ENCODE peak calls at places on chromosomes 1 and 21, in five cellular contexts. J is epithelial cell of proximal tubule, D is pancreas, F is colonic mucosa, H is fibroblast of lung. E is an unnamed sample.
A peak's percentile ranks its signal among the peaks of the same experiment; 100 is the strongest.

GRCh38 chr1:12516741-12517140 is 101.3 kb downstream of the DHRS3 start:
- DNase-seq in J (no peak), D (no peak), F (no peak), H (no peak), E (no peak)

GRCh38 chr1:63463248-63463647 is 59.8 kb downstream of the ITGB3BP start:
- DNase-seq in J (no peak), D (no peak), F (no peak), H (peak; percentile 34), E (no peak)

GRCh38 chr1:83077411-83077810 is 921.5 kb downstream of the TTLL7 start:
- DNase-seq in J (no peak), D (no peak), F (no peak), H (no peak), E (peak; percentile 60)

GRCh38 chr1:25579947-25580309 is 36.5 kb downstream of the LDLRAP1 start:
- DNase-seq in J (no peak), D (no peak), F (no peak), H (peak; percentile 15), E (no peak)

GRCh38 chr1:111660204-111661150 is 40.9 kb downstream of the RAP1A start:
- DNase-seq in J (no peak), D (no peak), F (peak; percentile 39), H (peak; percentile 28), E (no peak)

GRCh38 chr1:165114022-165114888 is 242.3 kb downstream of the LMX1A start:
- DNase-seq in J (no peak), D (no peak), F (peak; percentile 47), H (peak; percentile 52), E (no peak)

GRCh38 chr1:28716336-28716735 is 20.4 kb upstream of the YTHDF2 start:
- DNase-seq in J (no peak), D (no peak), F (no peak), H (no peak), E (no peak)

GRCh38 chr1:214312530-214313051 is 31.6 kb downstream of the SMYD2 start:
- DNase-seq in J (no peak), D (no peak), F (no peak), H (no peak), E (no peak)

GRCh38 chr1:32480761-32481160 is 15.9 kb downstream of the ZBTB8B start:
- DNase-seq in J (no peak), D (no peak), F (no peak), H (no peak), E (no peak)

GRCh38 chr1:14350197-14350596 is 248.3 kb upstream of the KAZN start:
- DNase-seq in J (no peak), D (no peak), F (no peak), H (no peak), E (no peak)

GRCh38 chr1:32239335-32239734 is 7.7 kb upstream of the FAM167B start:
- DNase-seq in J (no peak), D (peak; percentile 33), F (peak; percentile 31), H (no peak), E (no peak)

GRCh38 chr1:234593771-234594504 is 16.0 kb downstream of the IRF2BP2 start:
- DNase-seq in J (no peak), D (no peak), F (no peak), H (no peak), E (no peak)

GRCh38 chr1:207805841-207806421 is 54.1 kb downstream of the CD46 start:
- DNase-seq in J (peak; percentile 67), D (peak; percentile 77), F (no peak), H (peak; percentile 96), E (peak; percentile 60)

GRCh38 chr1:32639489-32640075 is 10.8 kb downstream of the ZBTB8OS start:
- DNase-seq in J (no peak), D (no peak), F (no peak), H (no peak), E (no peak)

GRCh38 chr21:43287111-43287973 is 118.5 kb downstream of the CRYAA start:
- DNase-seq in J (no peak), D (no peak), F (no peak), H (no peak), E (no peak)

GRCh38 chr1:107056426-107057196 is at the start of gene PRMT6:
- DNase-seq in J (no peak), D (peak; percentile 79), F (peak; percentile 83), H (peak; percentile 79), E (no peak)

GRCh38 chr1:154206212-154206611 is at the start of gene CFAP141:
- DNase-seq in J (no peak), D (no peak), F (no peak), H (no peak), E (no peak)

GRCh38 chr21:45306832-45307571 is 19.3 kb upstream of the POFUT2 start:
- DNase-seq in J (no peak), D (peak; percentile 78), F (peak; percentile 41), H (peak; percentile 95), E (peak; percentile 89)

GRCh38 chr1:62181531-62181930 is 13.1 kb upstream of the L1TD1 start:
- DNase-seq in J (no peak), D (no peak), F (no peak), H (no peak), E (no peak)

GRCh38 chr1:72278461-72278860 is 3.9 kb downstream of the NEGR1 start:
- DNase-seq in J (peak; percentile 30), D (no peak), F (no peak), H (no peak), E (no peak)

GRCh38 chr1:18875107-18875795 is 15.8 kb upstream of the TAS1R2 start:
- DNase-seq in J (no peak), D (peak; percentile 70), F (peak; percentile 85), H (peak; percentile 83), E (peak; percentile 49)

GRCh38 chr1:92872719-92873118 is 40.9 kb downstream of the RPL5 start:
- DNase-seq in J (no peak), D (no peak), F (no peak), H (no peak), E (peak; percentile 55)

GRCh38 chr1:86515597-86515996 is 31.3 kb upstream of the CLCA4 start:
- DNase-seq in J (no peak), D (no peak), F (no peak), H (peak; percentile 28), E (no peak)

GRCh38 chr21:35102488-35103407 is 53.6 kb upstream of the RUNX1 start:
- DNase-seq in J (no peak), D (no peak), F (peak; percentile 24), H (peak; percentile 34), E (no peak)

GRCh38 chr1:60657926-60658325 is 424.4 kb upstream of the NFIA start:
- DNase-seq in J (no peak), D (no peak), F (no peak), H (no peak), E (no peak)

GRCh38 chr1:17347769-17348592 is 24.0 kb upstream of the PADI6 start:
- DNase-seq in J (no peak), D (no peak), F (no peak), H (peak; percentile 19), E (no peak)

GRCh38 chr21:39318091-39318959 is 4.9 kb upstream of the BRWD1 start:
- DNase-seq in J (no peak), D (no peak), F (no peak), H (no peak), E (no peak)

GRCh38 chr1:108862017-108862610 is 5.2 kb upstream of the AKNAD1 start:
- DNase-seq in J (no peak), D (no peak), F (no peak), H (no peak), E (no peak)

GRCh38 chr1:48175116-48175515 is 47.4 kb upstream of the SLC5A9 start:
- DNase-seq in J (no peak), D (no peak), F (no peak), H (no peak), E (no peak)

GRCh38 chr1:34771573-34771972 is 9.4 kb upstream of the GJB3 start:
- DNase-seq in J (no peak), D (no peak), F (no peak), H (no peak), E (no peak)

GRCh38 chr1:155038602-155039307 is 5.1 kb downstream of the DCST1 start:
- DNase-seq in J (no peak), D (no peak), F (peak; percentile 81), H (peak; percentile 26), E (no peak)

GRCh38 chr1:236509647-236510401 is 14.0 kb upstream of the LGALS8 start:
- DNase-seq in J (no peak), D (no peak), F (peak; percentile 53), H (no peak), E (no peak)
- TF ChIP-seq CTCF in J (no peak), D (no peak), F (no peak), H (no peak), E (no peak)

GRCh38 chr1:7929637-7930036 is 11.0 kb downstream of the TNFRSF9 start:
- DNase-seq in J (no peak), D (no peak), F (no peak), H (no peak), E (no peak)

GRCh38 chr1:7930547-7931445 is 9.8 kb downstream of the TNFRSF9 start:
- DNase-seq in J (no peak), D (no peak), F (no peak), H (no peak), E (no peak)

GRCh38 chr1:7932524-7933149 is 8.0 kb downstream of the TNFRSF9 start:
- DNase-seq in J (no peak), D (no peak), F (no peak), H (no peak), E (no peak)

GRCh38 chr1:7928247-7928646 is 12.4 kb downstream of the TNFRSF9 start:
- DNase-seq in J (no peak), D (no peak), F (no peak), H (no peak), E (no peak)

GRCh38 chr1:7931446-7931812 is 9.2 kb downstream of the TNFRSF9 start:
- DNase-seq in J (no peak), D (no peak), F (no peak), H (no peak), E (no peak)
- H3K4me3 ChIP-seq in J (no peak overlapping the region), D (no peak overlapping the region), F (no peak overlapping the region), H (no peak overlapping the region), E (no peak overlapping the region)

GRCh38 chr1:117367769-117368059 is 465 bp downstream of the MAN1A2 start:
- DNase-seq in J (no peak), D (no peak), F (peak; percentile 28), H (no peak), E (no peak)
- TF ChIP-seq CTCF in J (no peak), D (no peak), F (no peak), H (no peak), E (no peak)

GRCh38 chr1:168708698-168709406 is 20.2 kb downstream of the DPT start:
- DNase-seq in J (no peak), D (no peak), F (no peak), H (no peak), E (peak; percentile 6)

GRCh38 chr1:168714012-168714411 is 15.0 kb downstream of the DPT start:
- DNase-seq in J (no peak), D (no peak), F (peak; percentile 90), H (no peak), E (no peak)

GRCh38 chr1:168709407-168709891 is 19.6 kb downstream of the DPT start:
- DNase-seq in J (no peak), D (peak; percentile 28), F (peak; percentile 54), H (peak; percentile 50), E (peak; percentile 30)

GRCh38 chr1:168706376-168706995 is 22.5 kb downstream of the DPT start:
- DNase-seq in J (no peak), D (no peak), F (no peak), H (no peak), E (no peak)

DNA sequence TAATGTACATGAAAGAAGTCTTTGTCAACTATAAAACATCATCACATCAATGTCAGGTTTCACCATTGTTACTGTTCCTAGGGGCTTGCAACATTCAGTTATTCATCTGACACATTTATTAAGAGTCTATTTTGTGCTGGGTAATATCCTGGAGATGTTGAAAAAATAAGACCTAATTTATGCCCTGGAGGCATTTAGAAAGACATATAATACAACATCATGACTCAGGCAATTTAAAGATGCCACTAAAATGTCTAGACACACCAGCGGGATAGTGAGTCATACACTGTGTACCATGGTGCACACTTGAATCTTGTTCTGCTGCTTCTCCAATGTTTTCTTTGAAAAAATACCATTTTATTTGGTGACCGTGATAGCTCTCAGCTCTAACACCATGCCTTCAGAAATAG is 19.1 kb downstream of the DPT start:
- DNase-seq in J (no peak), D (no peak), F (no peak), H (peak; percentile 14), E (peak; percentile 29)
- H3K4me3 ChIP-seq in J (no peak overlapping the region), D (no peak overlapping the region), F (no peak overlapping the region), H (no peak overlapping the region), E (no peak overlapping the region)

E was measured in retinal pigment epithelial cell.